ENCODE peak calls at places on chromosomes 1 and 21, in six cellular contexts. W is IMR-90, H is HCT116, U is K562, Z is HepG2, O is GM12878. F is an unnamed sample. For H3K27me3, the result is how much of the 10 kb centered on the place peaks cover.

GRCh38 chr1:11671544-11672286 is 7.7 kb downstream of the FBXO6 start:
- DNase-seq in U (peak), O (no peak), W (no peak), H (no peak), Z (peak), F (no peak)

GRCh38 chr21:46095814-46096595 is 1.9 kb upstream of the COL6A2 start:
- DNase-seq in U (no peak), Z (no peak), W (no peak), O (no peak), H (no peak), F (no peak)

GRCh38 chr1:155555915-155556314 is 6.7 kb downstream of the ASH1L start:
- DNase-seq in O (no peak), W (no peak), Z (no peak), H (no peak), U (no peak), F (no peak)

GRCh38 chr21:46153259-46154154 is 1.9 kb downstream of the FTCD start:
- DNase-seq in O (no peak), Z (peak), U (peak), W (no peak), H (no peak), F (peak)

GRCh38 chr1:150562384-150563339 is 13.5 kb downstream of the ADAMTSL4 start:
- DNase-seq in H (no peak), O (peak), W (no peak), Z (no peak), U (no peak), F (no peak)

GRCh38 chr1:9150582-9151290 is 21.8 kb upstream of the GPR157 start:
- DNase-seq in H (no peak), W (peak), O (no peak), Z (no peak), U (no peak), F (no peak)

GRCh38 chr1:227948493-227949260 is 945 bp upstream of the WNT9A start:
- DNase-seq in H (no peak), U (peak), Z (no peak), O (no peak), W (no peak), F (no peak)

GRCh38 chr21:38619865-38620513 is 121.7 kb upstream of the ERG start:
- DNase-seq in W (no peak), Z (no peak), U (no peak), H (no peak), O (no peak), F (no peak)

GRCh38 chr1:190022709-190023108 is 455.0 kb downstream of the BRINP3 start:
- DNase-seq in W (peak), Z (no peak), O (no peak), H (peak), U (no peak), F (no peak)

GRCh38 chr1:11847667-11848445 is at the start of gene NPPA:
- DNase-seq in W (peak), Z (no peak), O (no peak), H (no peak), U (no peak), F (no peak)

GRCh38 chr21:42766756-42767560 is 112.4 kb downstream of the WDR4 start:
- DNase-seq in H (no peak), W (no peak), Z (no peak), U (no peak), O (no peak), F (no peak)

GRCh38 chr1:109777436-109777835 is 13.7 kb upstream of the EPS8L3 start:
- DNase-seq in U (no peak), Z (no peak), W (no peak), H (no peak), O (no peak), F (no peak)

GRCh38 chr21:15084668-15085067 is 19.9 kb upstream of the NRIP1 start:
- DNase-seq in W (no peak), O (no peak), U (no peak), Z (peak), H (no peak), F (no peak)

GRCh38 chr21:21268061-21268471 is 269.9 kb downstream of the NCAM2 start:
- DNase-seq in H (no peak), W (peak), O (no peak), Z (no peak), U (no peak), F (no peak)

GRCh38 chr1:171642197-171642596 is 10.3 kb downstream of the MYOC start:
- DNase-seq in U (no peak), Z (no peak), H (no peak), W (no peak), O (no peak), F (no peak)

DNA sequence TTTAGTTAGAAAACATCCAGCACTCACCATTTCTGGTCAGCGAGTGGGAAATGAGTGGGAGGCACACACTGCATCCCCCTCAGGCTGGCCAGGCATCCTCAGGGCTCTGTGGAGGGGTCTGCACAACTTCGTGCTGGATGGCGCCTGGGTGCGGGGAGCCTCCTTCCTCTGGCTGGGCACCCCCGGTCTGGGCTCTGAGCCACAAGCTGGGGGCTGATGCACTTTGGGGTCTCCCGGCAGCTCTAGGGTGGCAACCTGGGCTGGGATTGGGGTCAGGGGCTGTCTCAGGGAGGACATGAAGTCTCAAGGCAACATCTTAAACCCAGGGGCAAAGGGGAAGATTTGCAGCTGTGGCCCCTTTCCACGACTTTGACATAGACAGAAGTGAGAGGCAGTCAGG is 23.5 kb downstream of the PRDM16 start:
- DNase-seq in Z (no peak), W (no peak), H (no peak), U (no peak), O (no peak), F (no peak)
- TF ChIP-seq CTCF in Z (no peak), W (no peak), H (no peak), U (no peak), O (no peak), F (no peak)

DNA sequence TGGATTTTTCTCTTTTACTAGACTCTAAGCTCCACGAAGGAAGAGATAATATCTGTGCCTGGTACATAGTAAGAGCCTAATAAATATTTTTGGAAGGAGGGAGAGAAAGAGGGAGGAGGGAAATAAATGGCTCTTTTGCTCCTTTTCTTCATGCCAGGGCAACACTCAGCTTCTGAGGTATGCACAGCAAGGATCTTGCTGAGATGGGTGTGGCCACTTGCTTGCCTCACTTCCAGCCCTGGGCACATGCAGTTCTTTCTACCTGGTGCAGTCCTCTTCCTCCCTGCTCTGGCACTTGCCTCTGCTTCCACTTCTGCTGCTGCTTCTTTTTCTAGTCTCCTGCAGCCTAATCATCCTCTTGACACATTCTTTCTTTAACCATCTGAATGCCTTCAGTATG is 148.1 kb downstream of the FGGY start:
- DNase-seq in H (no peak), Z (no peak), U (no peak), W (no peak), O (no peak), F (no peak)
- TF ChIP-seq CEBPB in H (no peak), Z (no peak), U (no peak), W (no peak), O (no peak), F (no peak)

GRCh38 chr1:17359808-17360207 is 12.2 kb upstream of the PADI6 start:
- DNase-seq in U (no peak), Z (no peak), H (no peak), O (no peak), W (no peak), F (no peak)

GRCh38 chr1:17359031-17359430 is 13.0 kb upstream of the PADI6 start:
- DNase-seq in O (no peak), H (no peak), U (peak), Z (no peak), W (no peak), F (no peak)

GRCh38 chr1:17358557-17358956 is 13.4 kb upstream of the PADI6 start:
- DNase-seq in W (no peak), U (no peak), O (no peak), H (no peak), Z (no peak), F (no peak)

GRCh38 chr1:17355898-17356297 is 16.1 kb upstream of the PADI6 start:
- DNase-seq in U (no peak), W (no peak), Z (no peak), O (no peak), H (no peak), F (no peak)

GRCh38 chr1:17356387-17356992 is 15.5 kb upstream of the PADI6 start:
- DNase-seq in H (no peak), W (no peak), O (no peak), Z (no peak), U (no peak), F (no peak)
- H3K27me3 ChIP-seq in H (under half), W (under half), O (under half), Z (under half), U (under half), F (under half)

DNA sequence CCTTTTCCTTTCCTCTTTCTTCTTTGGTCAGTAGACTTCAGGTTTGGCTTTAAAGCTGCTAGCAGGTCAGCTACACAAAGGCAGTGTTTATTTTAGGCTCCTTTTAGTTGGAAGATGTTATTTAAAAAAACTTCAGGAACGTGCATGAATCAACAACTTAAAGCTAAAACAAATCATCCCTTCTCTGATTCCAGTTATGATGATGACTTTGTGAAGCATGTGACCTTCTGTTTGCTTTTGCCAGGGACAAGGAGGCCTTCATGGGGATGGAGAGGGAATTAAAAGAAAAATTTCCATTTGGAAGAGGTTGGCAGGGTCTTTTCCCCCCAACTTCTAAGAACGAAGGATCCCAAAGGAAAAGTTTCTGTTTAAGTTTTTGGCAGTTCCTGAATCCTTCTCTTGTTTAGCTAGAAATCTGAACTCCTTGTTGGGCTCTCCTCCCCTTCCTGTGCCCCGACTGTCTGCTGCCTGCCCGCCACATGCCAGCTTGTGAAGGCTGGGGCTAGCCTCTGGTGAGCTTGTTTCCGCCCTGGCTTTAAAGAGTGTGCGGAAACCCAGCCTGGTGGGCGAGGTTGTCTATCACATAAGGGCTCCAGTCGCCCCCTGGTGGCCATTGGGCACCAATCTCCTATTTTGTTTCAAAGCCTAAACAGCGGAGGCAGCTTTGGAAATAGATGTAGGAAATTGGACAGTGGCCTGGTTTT is 9.5 kb downstream of the ATP8B2 start:
- DNase-seq in Z (peak), U (peak), H (no peak), W (peak), O (no peak), F (peak)
- TF ChIP-seq CTCF in Z (peak), U (peak), H (peak), W (peak), O (peak), F (peak)